ENCODE peak calls at places on chromosomes 2 and 18, in four cellular contexts. C is Panc1, P is upper lobe of left lung, S is GM12878. Q is an unnamed sample.
A peak's percentile ranks its signal among the peaks of the same experiment; 100 is the strongest.

GRCh38 chr2:67165141-67165990 is 231.8 kb upstream of the ETAA1 start:
- ATAC-seq in C (no peak), P (no peak), S (no peak), Q (no peak)

GRCh38 chr18:58429442-58429841 is 199.4 kb downstream of the ALPK2 start:
- ATAC-seq in C (no peak), P (peak; percentile 34), S (no peak), Q (no peak)

GRCh38 chr2:56860991-56861390 is 677.2 kb downstream of the CCDC85A start:
- ATAC-seq in C (no peak), P (no peak), S (no peak), Q (no peak)

GRCh38 chr2:226223704-226224103 is 575.9 kb downstream of the IRS1 start:
- ATAC-seq in C (no peak), P (no peak), S (no peak), Q (no peak)

GRCh38 chr2:3257842-3258241 is 119.8 kb downstream of the EIPR1 start:
- ATAC-seq in C (no peak), P (no peak), S (no peak), Q (no peak)

GRCh38 chr2:4556136-4556535 is 852.8 kb downstream of the DCDC2C start:
- ATAC-seq in C (no peak), P (no peak), S (no peak), Q (no peak)

GRCh38 chr2:212523756-212524155 is 14.8 kb downstream of the ERBB4 start:
- ATAC-seq in C (no peak), P (no peak), S (no peak), Q (no peak)

GRCh38 chr2:204505946-204506345 is 39.3 kb upstream of the PARD3B start:
- ATAC-seq in C (no peak), P (no peak), S (no peak), Q (no peak)

GRCh38 chr18:35692866-35693265 is 111.3 kb downstream of the GALNT1 start:
- ATAC-seq in C (no peak), P (peak; percentile 59), S (no peak), Q (no peak)

GRCh38 chr18:60549338-60549960 is 176.9 kb upstream of the MC4R start:
- ATAC-seq in C (no peak), P (no peak), S (peak; percentile 67), Q (no peak)

GRCh38 chr2:212364106-212364505 is 174.5 kb downstream of the ERBB4 start:
- ATAC-seq in C (no peak), P (no peak), S (no peak), Q (no peak)

GRCh38 chr2:46956981-46957531 is 41.5 kb upstream of the MCFD2 start:
- ATAC-seq in C (no peak), P (no peak), S (no peak), Q (no peak)

GRCh38 chr2:39519886-39520285 is 82.8 kb upstream of the MAP4K3 start:
- ATAC-seq in C (no peak), P (no peak), S (no peak), Q (no peak)

GRCh38 chr18:23897293-23897692 is 117.3 kb upstream of the TTC39C start:
- ATAC-seq in C (no peak), P (no peak), S (no peak), Q (no peak)

GRCh38 chr18:23902396-23902795 is 112.2 kb upstream of the TTC39C start:
- ATAC-seq in C (no peak), P (no peak), S (no peak), Q (no peak)

GRCh38 chr18:23897733-23898132 is 116.8 kb upstream of the TTC39C start:
- ATAC-seq in C (no peak), P (no peak), S (no peak), Q (no peak)

GRCh38 chr18:23903971-23904370 is 110.6 kb upstream of the TTC39C start:
- ATAC-seq in C (no peak), P (no peak), S (no peak), Q (no peak)

DNA sequence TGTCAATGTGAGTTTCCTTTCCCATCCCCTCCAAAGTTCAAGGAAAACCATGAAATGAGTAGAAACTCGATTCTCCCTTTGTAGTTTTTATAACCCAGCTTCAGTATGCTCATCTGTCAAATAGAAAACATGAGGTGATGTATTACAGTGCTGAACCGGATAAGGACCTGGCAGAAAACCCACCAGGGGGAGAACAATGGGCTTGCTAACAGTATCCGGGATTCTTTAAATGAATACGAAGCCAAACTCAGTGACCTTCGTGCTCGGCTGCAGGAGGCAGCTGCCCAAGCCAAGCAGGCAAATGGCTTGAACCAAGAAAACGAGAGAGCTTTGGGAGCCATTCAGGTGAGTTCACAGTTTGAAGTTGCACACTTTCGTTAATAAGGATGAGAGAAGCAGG is 113.6 kb upstream of the TTC39C start:
- ATAC-seq in C (no peak), P (no peak), S (peak; percentile 75), Q (no peak)
- TF ChIP-seq POLR2AphosphoS5 in C (no peak), P (no peak), S (no peak), Q (no peak)

GRCh38 chr2:97657986-97658690 is 5.7 kb downstream of the ACTR1B start:
- ATAC-seq in C (no peak), P (no peak), S (no peak), Q (no peak)
- TF ChIP-seq POLR2AphosphoS5 in C (no peak), P (no peak), S (no peak), Q (no peak)

DNA sequence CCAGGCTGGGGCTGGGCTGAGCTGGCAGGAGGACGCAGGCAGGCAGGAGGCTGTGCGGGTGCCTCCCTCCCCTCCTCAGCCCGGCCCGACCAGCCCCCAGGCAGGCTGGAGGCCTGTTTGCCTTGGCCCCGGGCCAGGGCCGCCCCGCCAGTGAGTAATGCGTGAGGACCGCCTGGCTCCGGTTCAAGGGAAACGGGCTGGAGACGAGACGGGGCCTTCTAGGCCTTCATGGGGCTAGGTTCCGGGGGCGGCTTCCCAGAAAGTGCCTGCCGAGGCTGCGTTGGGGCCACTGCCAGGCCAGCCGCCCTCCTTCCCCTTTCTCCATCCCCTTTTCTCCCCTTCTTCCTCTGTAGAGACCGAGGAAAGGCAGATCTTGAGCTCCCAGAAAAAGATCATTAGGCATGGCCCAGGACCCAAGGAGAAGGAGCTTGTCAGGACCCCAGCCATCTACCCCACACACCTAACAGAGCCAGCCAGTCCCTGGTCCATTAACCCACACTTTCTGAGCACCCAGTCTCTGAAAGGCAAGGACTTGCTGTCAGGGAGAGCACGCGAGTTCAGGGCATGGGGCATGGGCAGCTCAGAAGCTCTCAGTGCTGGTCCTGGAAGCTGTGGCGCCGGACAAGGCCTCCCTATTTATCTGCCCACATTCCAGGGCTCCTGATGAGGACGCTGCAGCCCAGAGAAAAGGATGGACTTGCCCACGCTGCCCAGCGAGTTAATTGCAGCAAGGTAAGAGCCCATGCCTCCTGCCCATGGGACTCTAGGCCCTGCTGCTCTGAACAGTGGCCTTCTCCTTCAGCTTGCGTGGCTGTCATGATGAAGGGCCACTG is 48.5 kb downstream of the SMAD7 start:
- ATAC-seq in C (peak; percentile 84), P (peak; percentile 89), S (no peak), Q (peak; percentile 90)
- TF ChIP-seq POLR2AphosphoS5 in C (no peak), P (peak; percentile 75), S (no peak), Q (peak; percentile 92)

DNA sequence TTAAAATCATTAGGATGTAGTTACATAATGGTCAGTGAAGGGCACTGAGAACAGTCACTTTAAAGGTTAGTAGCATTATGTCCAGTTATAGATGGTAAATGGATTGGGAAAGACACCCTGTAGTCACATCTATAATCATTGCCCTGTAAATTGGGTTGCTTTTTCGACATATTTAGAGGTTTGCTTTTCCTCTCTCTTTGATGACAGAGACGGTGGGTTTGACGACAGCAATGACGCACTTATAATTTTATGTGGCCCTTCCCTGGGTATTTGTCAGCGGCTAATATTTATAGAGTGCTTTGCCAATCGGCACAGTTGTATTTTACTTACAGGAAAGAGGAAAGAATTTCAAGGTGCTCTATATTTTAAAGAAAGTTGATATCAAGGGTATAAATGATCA is 2.8 kb downstream of the CPS1 start:
- ATAC-seq in C (no peak), P (no peak), S (no peak), Q (no peak)
- TF ChIP-seq POLR2AphosphoS5 in C (no peak), P (no peak), S (no peak), Q (no peak)

DNA sequence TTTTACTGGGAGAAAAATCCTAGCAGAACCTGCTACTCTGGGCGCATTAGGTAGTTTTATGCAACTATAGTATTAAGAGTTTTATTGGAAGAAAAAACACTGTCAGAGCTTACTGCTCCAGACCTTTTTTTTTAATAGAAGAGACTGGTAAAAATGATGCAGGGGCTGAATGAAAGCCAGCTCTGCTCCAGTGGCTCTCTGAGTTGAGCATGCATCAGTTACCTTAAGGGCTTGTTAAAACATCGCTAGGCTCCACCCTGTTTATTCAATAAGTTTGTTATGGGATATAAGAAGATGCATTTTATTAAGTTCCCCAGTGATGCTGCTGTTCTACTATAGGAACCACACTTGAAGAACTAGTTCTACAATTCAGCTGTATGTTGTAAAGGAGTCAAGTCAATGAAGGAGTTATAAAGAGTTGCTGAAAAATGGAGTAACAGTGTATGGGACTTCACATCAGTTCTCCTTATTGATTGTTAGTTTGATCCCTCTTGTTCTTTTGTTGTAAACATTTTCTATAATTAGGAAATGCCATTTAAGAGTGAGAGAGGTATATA is 13.2 kb downstream of the SNRPG start:
- ATAC-seq in C (no peak), P (no peak), S (no peak), Q (no peak)
- TF ChIP-seq POLR2AphosphoS5 in C (no peak), P (no peak), S (no peak), Q (no peak)

GRCh38 chr2:184815824-184816223 is 217.5 kb downstream of the ZNF804A start:
- ATAC-seq in C (no peak), P (no peak), S (no peak), Q (no peak)
- TF ChIP-seq POLR2AphosphoS5 in C (no peak), P (no peak), S (no peak), Q (no peak)

DNA sequence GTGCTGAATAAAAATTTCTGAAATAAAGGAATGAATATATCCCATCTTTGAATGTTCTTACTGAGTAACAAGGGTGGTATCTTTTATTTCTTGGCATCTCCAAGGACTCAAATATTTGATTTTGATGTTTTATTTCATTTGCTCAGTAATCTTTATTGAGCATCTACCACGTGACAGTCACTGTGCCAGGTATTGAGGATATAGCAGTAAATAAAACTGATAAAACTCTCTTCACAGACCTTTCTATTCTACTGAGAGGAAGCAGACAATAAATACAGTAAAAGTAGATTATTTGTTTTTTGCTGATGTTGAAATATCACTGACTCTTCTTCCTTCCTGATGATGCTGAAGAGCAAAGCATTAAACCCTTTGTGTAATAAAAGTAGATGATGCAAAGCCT is 117.1 kb downstream of the EML6 start:
- ATAC-seq in C (no peak), P (no peak), S (no peak), Q (no peak)
- TF ChIP-seq POLR2AphosphoS5 in C (no peak), P (no peak), S (no peak), Q (no peak)

GRCh38 chr2:42474765-42475454 is 18.9 kb downstream of the KCNG3 start:
- ATAC-seq in C (no peak), P (no peak), S (no peak), Q (no peak)

DNA sequence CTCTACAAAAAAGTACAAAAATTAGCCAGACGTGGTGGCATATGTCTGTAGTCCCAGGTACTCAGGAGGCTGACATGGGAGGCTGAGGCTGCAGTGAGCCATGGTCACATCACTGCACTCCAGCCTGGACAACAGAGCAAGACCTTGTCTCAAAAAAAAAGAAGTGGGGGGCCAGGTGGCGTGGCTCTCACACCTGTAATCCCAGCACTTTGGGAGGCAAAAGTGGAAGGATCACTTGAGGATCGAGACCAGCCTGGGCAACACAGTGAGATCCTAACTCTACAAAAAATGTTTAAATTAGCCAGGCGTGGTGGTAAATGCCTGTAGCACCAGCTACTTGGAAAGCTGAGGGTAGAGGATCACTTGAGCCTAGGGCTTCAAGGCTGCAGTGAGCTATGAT is 23.1 kb downstream of the KCNG3 start:
- ATAC-seq in C (no peak), P (no peak), S (no peak), Q (no peak)
- TF ChIP-seq POLR2AphosphoS5 in C (no peak), P (no peak), S (no peak), Q (no peak)

Q was measured in gastroesophageal sphincter.